ENCODE peak calls at places on chromosomes 11 and 22, in six cellular contexts. G, J, O, M, A and V are unnamed samples.

GRCh38 chr22:26892401-26893033 is 235.1 kb downstream of the MIAT start:
- DNase-seq in O (peak), A (no peak), J (no peak), M (no peak), G (peak), V (no peak)

GRCh38 chr11:19218801-19219460 is 17.1 kb upstream of the CSRP3 start:
- DNase-seq in O (no peak), G (no peak), A (no peak), J (no peak), M (no peak), V (peak)

GRCh38 chr11:74493816-74494630 is 499 bp upstream of the LIPT2 start:
- DNase-seq in G (peak), A (peak), O (no peak), J (no peak), M (no peak), V (no peak)

GRCh38 chr22:31826443-31826842 is 72.6 kb downstream of the DEPDC5 start:
- DNase-seq in M (no peak), J (no peak), O (no peak), A (no peak), G (no peak), V (no peak)

GRCh38 chr11:124839051-124839971 is 25.9 kb upstream of the ROBO3 start:
- DNase-seq in A (no peak), G (no peak), J (no peak), M (no peak), O (no peak), V (no peak)

GRCh38 chr11:22431074-22431473 is 92.9 kb downstream of the SLC17A6 start:
- DNase-seq in A (no peak), J (no peak), M (no peak), O (no peak), G (no peak), V (no peak)

GRCh38 chr11:3222003-3222855 is 3.6 kb upstream of the MRGPRG start:
- DNase-seq in M (peak), A (no peak), O (peak), J (no peak), G (no peak), V (peak)

GRCh38 chr11:57778318-57779037 is 16.9 kb downstream of the CTNND1 start:
- DNase-seq in M (peak), O (peak), G (peak), J (peak), A (peak), V (peak)

DNA sequence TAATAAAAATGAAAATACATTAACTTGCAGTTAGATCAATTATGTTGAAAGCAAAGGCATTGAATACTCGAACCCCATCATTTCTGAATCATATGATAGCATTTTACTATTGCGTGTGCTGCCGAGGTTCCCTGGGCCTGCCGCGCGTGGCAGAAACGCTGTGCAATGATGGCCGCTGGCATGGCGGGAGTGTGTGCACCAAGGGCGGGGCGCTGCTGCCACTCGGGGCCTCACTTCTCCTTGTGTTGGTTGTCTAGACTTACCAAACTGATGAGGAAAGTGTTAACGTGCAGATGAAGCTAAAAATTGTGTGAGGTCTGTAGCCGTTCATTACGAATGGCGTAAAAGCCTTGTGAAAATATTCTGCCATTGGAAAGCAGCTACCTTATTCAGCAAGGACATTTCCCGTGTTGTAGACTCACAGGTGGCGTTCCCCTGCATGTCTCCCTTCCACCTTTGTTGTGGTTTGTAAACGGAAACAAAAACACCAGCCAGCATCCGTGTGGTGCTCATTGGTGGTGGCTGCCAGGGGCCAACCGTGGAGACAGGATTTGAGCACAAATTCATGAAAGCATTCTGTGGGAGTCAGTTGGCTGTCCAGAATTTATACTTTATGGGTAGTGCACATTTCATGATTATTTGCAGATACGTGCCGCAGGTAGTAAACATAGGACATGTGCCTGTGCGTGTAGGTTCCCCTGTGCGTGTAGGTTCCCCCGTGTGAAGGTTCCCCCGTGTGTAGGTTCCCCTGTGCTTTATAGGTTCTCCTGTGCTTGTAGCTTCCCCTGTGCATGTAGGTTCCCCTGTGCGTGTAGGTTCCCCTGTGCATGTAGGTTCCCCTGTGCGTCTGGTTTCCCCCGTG is 5.9 kb upstream of the GRAMD4 start:
- DNase-seq in M (no peak), A (no peak), G (no peak), O (no peak), J (no peak), V (no peak)
- TF ChIP-seq POLR2A in M (no peak), A (no peak), G (no peak), O (no peak), J (no peak), V (no peak)

GRCh38 chr22:45843030-45843429 is 133.9 kb downstream of the WNT7B start:
- DNase-seq in J (no peak), O (no peak), G (no peak), M (no peak), A (no peak), V (no peak)
- H3K4me3 ChIP-seq in J (no peak), O (no peak), G (no peak), M (no peak), A (no peak), V (no peak)

GRCh38 chr22:23401111-23401909 is 178.8 kb downstream of the IGLL1 start:
- DNase-seq in J (peak), G (no peak), O (peak), A (no peak), M (peak), V (no peak)

GRCh38 chr22:23401910-23402274 is 178.2 kb downstream of the IGLL1 start:
- DNase-seq in J (no peak), G (no peak), M (peak), A (no peak), O (no peak), V (no peak)

GRCh38 chr22:23403720-23404688 is 176.1 kb downstream of the IGLL1 start:
- DNase-seq in M (no peak), O (peak), A (no peak), J (no peak), G (no peak), V (no peak)

GRCh38 chr22:23403152-23403719 is 176.9 kb downstream of the IGLL1 start:
- DNase-seq in J (no peak), G (no peak), M (peak), O (peak), A (no peak), V (no peak)

DNA sequence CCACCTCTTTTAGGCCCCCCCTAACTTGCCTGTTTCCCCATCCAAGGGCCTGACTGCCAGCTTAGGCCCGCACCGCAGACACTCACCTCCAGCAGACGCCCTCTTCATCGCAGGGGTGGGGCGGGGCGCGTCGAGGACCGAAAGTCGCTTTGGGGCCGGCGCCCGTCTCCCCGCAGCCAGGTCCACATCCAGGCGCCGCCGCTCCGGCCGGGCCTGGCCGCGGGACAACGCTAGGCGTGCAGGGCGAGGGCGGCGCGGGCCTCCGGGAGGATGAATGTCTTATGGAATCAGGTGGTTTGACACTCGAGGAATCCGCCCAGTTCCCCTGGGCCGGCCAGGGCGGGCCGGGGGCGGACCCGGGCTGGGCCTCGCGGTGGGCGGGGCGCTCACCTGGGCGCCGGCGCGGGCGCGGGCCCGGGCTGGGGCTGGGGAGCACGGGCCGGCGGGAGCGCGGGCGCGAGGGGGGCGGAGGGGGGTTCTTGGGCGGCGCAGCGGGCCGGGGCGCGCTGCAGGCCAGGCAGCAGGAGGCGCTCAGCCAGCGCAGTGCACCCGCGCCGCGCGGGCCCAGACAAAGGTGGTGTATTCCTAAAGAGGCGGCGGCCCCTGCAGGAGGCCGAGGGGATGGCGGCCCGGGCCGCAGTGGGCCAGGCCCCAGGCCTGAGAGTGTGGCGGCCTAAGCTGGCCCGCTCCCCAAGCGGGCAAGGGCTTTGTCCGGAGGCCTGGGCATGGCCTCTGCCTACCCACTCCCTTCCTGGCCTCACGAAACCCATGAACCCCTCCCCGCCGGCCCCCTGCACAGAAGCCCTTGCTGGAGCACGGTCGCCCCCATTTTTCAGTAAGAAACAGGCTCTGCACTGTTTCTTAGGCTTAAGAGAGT is 177.6 kb downstream of the IGLL1 start:
- DNase-seq in A (no peak), G (peak), O (peak), M (peak), J (peak), V (no peak)
- TF ChIP-seq POLR2A in A (no peak), G (peak), O (no peak), M (no peak), J (no peak), V (no peak)

GRCh38 chr11:67410369-67410831 is 5.1 kb upstream of the CARNS1 start:
- DNase-seq in M (no peak), O (no peak), G (no peak), A (no peak), J (no peak), V (no peak)

GRCh38 chr11:67410984-67411784 is 4.3 kb upstream of the CARNS1 start:
- DNase-seq in M (no peak), A (no peak), G (no peak), O (no peak), J (no peak), V (no peak)

GRCh38 chr11:67409261-67409666 is 5.4 kb downstream of the TBC1D10C start:
- DNase-seq in J (no peak), M (no peak), G (no peak), O (no peak), A (no peak), V (no peak)

GRCh38 chr11:67408437-67409200 is 4.7 kb downstream of the TBC1D10C start:
- DNase-seq in A (no peak), G (no peak), O (no peak), M (no peak), J (no peak), V (no peak)

DNA sequence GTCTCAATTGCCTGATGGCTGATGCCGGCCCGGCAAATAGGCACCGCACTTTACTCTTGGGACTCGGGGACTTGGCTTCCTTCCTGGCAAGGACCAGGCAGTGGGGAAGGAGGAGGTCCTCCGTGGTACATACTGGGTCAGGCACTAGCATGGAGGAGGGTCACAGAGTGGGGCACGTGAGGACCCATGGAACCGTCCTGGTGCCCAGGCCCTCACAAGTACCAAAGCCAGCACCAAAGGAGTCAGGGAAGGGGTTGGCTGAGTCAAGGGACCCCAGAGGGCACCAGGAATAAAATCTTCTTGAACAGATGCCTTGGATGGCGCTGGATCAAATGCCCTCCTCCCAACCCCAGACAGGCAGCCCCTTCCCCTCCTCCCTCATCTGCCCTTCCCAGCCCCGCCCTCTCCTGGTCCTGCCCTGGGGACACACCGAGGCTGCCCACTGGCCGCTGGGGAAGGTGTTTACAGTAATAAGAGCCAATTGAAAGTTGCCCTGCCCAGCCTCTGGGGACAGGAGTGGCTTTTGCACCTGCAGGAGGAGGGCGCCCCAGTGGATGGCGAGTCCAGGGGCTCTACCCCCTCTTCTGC is 5.6 kb upstream of the CARNS1 start:
- DNase-seq in M (no peak), O (no peak), G (no peak), A (no peak), J (no peak), V (no peak)
- H3K4me3 ChIP-seq in M (no peak), O (no peak), G (no peak), A (no peak), J (no peak), V (no peak)

GRCh38 chr11:36596880-36597279 is 1.2 kb downstream of the RAG2 start:
- DNase-seq in J (no peak), O (no peak), M (no peak), G (no peak), A (no peak), V (no peak)

GRCh38 chr11:36600155-36600554 is 2.1 kb upstream of the RAG2 start:
- DNase-seq in A (no peak), J (no peak), O (no peak), M (no peak), G (no peak), V (no peak)

GRCh38 chr11:36591433-36591832 is 2.9 kb upstream of the IFTAP start:
- DNase-seq in J (no peak), G (no peak), A (no peak), M (no peak), O (no peak), V (no peak)

GRCh38 chr11:36598051-36598450 is at the start of gene RAG2:
- DNase-seq in O (no peak), M (no peak), J (no peak), A (no peak), G (no peak), V (no peak)

GRCh38 chr11:36594316-36594989 is at the start of gene IFTAP:
- DNase-seq in G (peak), O (peak), J (peak), M (peak), A (peak), V (peak)
- TF ChIP-seq POLR2A in G (peak), O (no peak), J (no peak), M (no peak), A (no peak), V (no peak)